ENCODE peak calls at places on chromosome 5, in seven cellular contexts. S is stimulated activated CD8-positive, alpha-beta memory T cell treated with anti-CD3 and anti-CD28 coated beads, Interleukin-15, amount 100 ng/mL, for 24 hours; K is NB4; N is H7; P is stomach; X is iris pigment epithelial cell; G is NCI-H460. U is an unnamed sample.
A peak's percentile ranks its signal among the peaks of the same experiment; 100 is the strongest.

GRCh38 chr5:2158767-2159166 is 276.0 kb upstream of the IRX4 start:
- DNase-seq in P (no peak), S (no peak), K (no peak), X (no peak), G (no peak), N (no peak), U (no peak)

GRCh38 chr5:151168602-151169344 is 11.2 kb upstream of the ANXA6 start:
- DNase-seq in N (no peak), X (no peak), K (no peak), S (no peak), G (no peak), P (no peak), U (no peak)

GRCh38 chr5:131932235-131932634 is 13.2 kb downstream of the MEIKIN start:
- DNase-seq in S (no peak), G (no peak), N (peak; percentile 28), K (no peak), X (no peak), P (no peak), U (no peak)

GRCh38 chr5:173882632-173883031 is 5.5 kb upstream of the CPEB4 start:
- DNase-seq in X (no peak), G (no peak), K (peak; percentile 37), P (no peak), N (no peak), S (no peak), U (no peak)

GRCh38 chr5:1368756-1369155 is 23.9 kb upstream of the CLPTM1L start:
- DNase-seq in S (no peak), P (no peak), K (no peak), G (no peak), N (no peak), X (no peak), U (no peak)

GRCh38 chr5:107263387-107264003 is 407.2 kb downstream of the EFNA5 start:
- DNase-seq in N (no peak), K (no peak), X (peak; percentile 51), S (no peak), G (no peak), P (no peak), U (no peak)

GRCh38 chr5:151896041-151896691 is 28.5 kb downstream of the GLRA1 start:
- DNase-seq in X (peak; percentile 89), S (no peak), G (no peak), P (no peak), N (peak; percentile 13), K (no peak), U (no peak)

GRCh38 chr5:136025900-136026299 is 2.9 kb upstream of the TGFBI start:
- DNase-seq in X (no peak), P (no peak), G (no peak), S (no peak), N (no peak), K (no peak), U (no peak)

GRCh38 chr5:73558950-73559349 is 6.5 kb downstream of the ANKRA2 start:
- DNase-seq in X (no peak), N (no peak), K (peak; percentile 4), P (no peak), S (no peak), G (no peak), U (no peak)

GRCh38 chr5:173714551-173715428 is 98.3 kb upstream of the BOD1 start:
- DNase-seq in S (no peak), G (peak; percentile 70), P (no peak), N (no peak), K (peak; percentile 90), X (peak; percentile 74), U (no peak)

GRCh38 chr5:125064610-125065009 is 318.2 kb upstream of the ZNF608 start:
- DNase-seq in K (no peak), S (no peak), G (no peak), N (no peak), X (no peak), P (no peak), U (no peak)

GRCh38 chr5:59134770-59135169 is 551.9 kb downstream of the RAB3C start:
- DNase-seq in S (no peak), K (no peak), G (no peak), P (no peak), X (no peak), N (no peak), U (no peak)

GRCh38 chr5:177496111-177497010 is 1.0 kb downstream of the PDLIM7 start:
- DNase-seq in G (no peak), S (no peak), X (peak; percentile 96), P (peak; percentile 51), K (peak; percentile 86), N (peak; percentile 98), U (peak; percentile 66)